ENCODE peak calls at places on chromosomes 12 and 14, in six cellular contexts. L is suprapubic skin, R is dorsolateral prefrontal cortex, I is testis, W is choroid plexus epithelial cell, Z is endothelial cell. A is an unnamed sample.

GRCh38 chr12:19799216-19799615 is 359.9 kb downstream of the AEBP2 start:
- DNase-seq in L (no peak), R (no peak), I (no peak), W (no peak), Z (no peak), A (no peak)

GRCh38 chr12:24960222-24960855 is 11.4 kb upstream of the BCAT1 start:
- DNase-seq in L (no peak), R (peak), I (peak), W (peak), Z (peak), A (peak)

GRCh38 chr14:81990312-81990761 is 456.7 kb upstream of the SEL1L start:
- DNase-seq in L (no peak), R (peak), I (peak), W (peak), Z (peak), A (peak)

GRCh38 chr14:82309199-82309598 is 775.5 kb upstream of the SEL1L start:
- DNase-seq in L (no peak), R (no peak), I (no peak), W (no peak), Z (no peak), A (no peak)

GRCh38 chr12:85057370-85057963 is 21.3 kb downstream of the LRRIQ1 start:
- DNase-seq in L (no peak), R (peak), I (peak), W (peak), Z (peak), A (peak)

GRCh38 chr12:50246873-50247612 is 36.3 kb downstream of the LIMA1 start:
- DNase-seq in L (no peak), R (no peak), I (peak), W (peak), Z (no peak), A (peak)

GRCh38 chr12:81329088-81329487 is 251.2 kb downstream of the ACSS3 start:
- DNase-seq in L (no peak), R (no peak), I (no peak), W (peak), Z (peak), A (no peak)

GRCh38 chr12:55940065-55940732 is 9.2 kb downstream of the DGKA start:
- DNase-seq in L (peak), R (peak), I (peak), W (peak), Z (peak), A (peak)

GRCh38 chr12:79547735-79548347 is 142.9 kb downstream of the PAWR start:
- DNase-seq in L (no peak), R (peak), I (peak), W (peak), Z (peak), A (peak)

GRCh38 chr12:45232771-45233372 is 17.0 kb downstream of the ANO6 start:
- DNase-seq in L (no peak), R (peak), I (no peak), W (peak), Z (no peak), A (no peak)

GRCh38 chr12:48933664-48934311 is 8.5 kb upstream of the FKBP11 start:
- DNase-seq in L (no peak), R (no peak), I (no peak), W (no peak), Z (no peak), A (no peak)

GRCh38 chr14:49861581-49861922 is 9.0 kb upstream of the NEMF start:
- DNase-seq in L (peak), R (peak), I (peak), W (peak), Z (peak), A (peak)

GRCh38 chr12:12408265-12408690 is 51.4 kb downstream of the BORCS5 start:
- DNase-seq in L (no peak), R (no peak), I (no peak), W (no peak), Z (no peak), A (no peak)

GRCh38 chr14:33647385-33647786 is 303.5 kb downstream of the EGLN3 start:
- DNase-seq in L (no peak), R (no peak), I (no peak), W (peak), Z (no peak), A (no peak)

GRCh38 chr14:33657478-33657877 is 293.4 kb downstream of the EGLN3 start:
- DNase-seq in L (no peak), R (no peak), I (no peak), W (peak), Z (no peak), A (no peak)

GRCh38 chr14:33655421-33655820 is 295.5 kb downstream of the EGLN3 start:
- DNase-seq in L (no peak), R (no peak), I (no peak), W (peak), Z (no peak), A (no peak)

GRCh38 chr14:33646692-33647260 is 304.1 kb downstream of the EGLN3 start:
- DNase-seq in L (no peak), R (no peak), I (no peak), W (peak), Z (no peak), A (no peak)

DNA sequence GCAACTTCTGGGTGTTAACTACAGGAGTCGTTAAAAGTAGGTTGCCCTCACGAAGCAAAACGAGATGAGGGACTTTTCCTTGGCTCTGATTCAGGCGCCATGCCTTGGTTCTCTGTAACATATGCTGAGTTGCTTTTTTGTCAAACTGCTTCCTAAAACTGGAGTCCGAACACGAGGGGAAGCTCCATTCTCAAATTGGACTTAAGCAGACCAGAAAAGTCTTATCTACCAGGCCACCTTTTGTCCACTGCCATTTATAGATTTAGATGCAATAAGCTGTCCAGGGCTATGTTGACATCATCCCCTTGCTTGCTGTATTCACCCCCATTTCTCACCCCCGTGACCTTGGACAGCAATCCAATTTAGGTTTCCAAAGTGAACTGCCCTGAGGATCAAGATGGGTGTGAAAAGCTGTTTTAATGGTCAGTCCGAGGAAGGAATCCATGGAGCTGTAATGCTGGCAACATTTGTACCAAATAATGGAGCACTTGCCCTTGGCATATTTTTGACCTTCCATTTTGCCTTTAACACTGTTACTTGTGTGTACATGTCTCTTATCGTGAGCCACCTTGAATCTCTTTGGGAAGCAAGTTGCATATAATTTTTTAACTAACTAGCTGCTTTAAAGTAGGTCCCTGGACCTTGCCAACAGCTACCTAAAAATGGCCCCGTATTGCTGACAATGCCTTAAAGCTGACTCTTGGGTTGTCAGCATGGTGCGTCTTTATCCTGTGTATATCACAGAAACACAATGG is 298.1 kb downstream of the EGLN3 start:
- DNase-seq in L (no peak), R (no peak), I (no peak), W (no peak), Z (no peak), A (no peak)
- TF ChIP-seq CTCF in L (no peak), R (no peak), I (no peak), W (no peak), Z (no peak), A (no peak)

GRCh38 chr14:63167044-63167443 is 37.2 kb upstream of the RHOJ start:
- DNase-seq in L (no peak), R (no peak), I (no peak), W (no peak), Z (no peak), A (no peak)
- TF ChIP-seq CTCF in L (no peak), R (no peak), I (no peak), W (no peak), Z (no peak), A (no peak)

GRCh38 chr14:36950812-36951211 is 221.6 kb downstream of the SLC25A21 start:
- DNase-seq in L (no peak), R (no peak), I (no peak), W (no peak), Z (no peak), A (no peak)
- TF ChIP-seq CTCF in L (no peak), R (no peak), I (no peak), W (no peak), Z (no peak), A (no peak)

DNA sequence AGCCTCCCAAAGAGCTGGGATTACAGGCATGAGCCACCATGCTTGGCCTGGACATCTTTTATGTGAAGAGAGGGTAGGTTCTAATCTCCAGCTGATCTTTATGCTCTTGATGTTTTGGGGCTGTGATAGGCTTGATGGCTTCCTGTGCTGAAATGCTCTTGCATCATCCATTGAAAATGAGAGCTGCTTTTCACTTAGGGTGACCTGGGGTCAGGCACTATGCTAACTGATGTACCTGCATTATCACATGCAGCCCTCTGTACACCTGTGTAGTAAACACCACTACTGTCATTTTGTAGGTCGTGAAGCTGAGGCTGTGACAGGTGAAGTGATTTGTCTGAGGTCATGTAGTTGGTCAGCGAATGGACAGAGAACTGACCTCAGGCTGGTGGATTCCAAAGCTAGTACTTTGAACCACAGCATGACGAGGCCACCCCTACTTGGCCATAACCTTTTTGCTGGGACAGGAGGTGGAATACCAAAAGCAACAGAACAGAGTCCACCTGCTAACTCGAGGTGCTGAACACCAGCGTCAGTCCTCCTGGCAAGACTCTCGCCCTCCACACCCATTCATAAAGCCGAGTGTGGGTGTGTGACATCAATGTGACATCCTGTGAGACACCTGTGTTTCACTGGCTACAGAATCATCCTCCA is 69.1 kb downstream of the C12orf75 start:
- DNase-seq in L (no peak), R (no peak), I (no peak), W (no peak), Z (no peak), A (no peak)
- TF ChIP-seq CTCF in L (no peak), R (no peak), I (no peak), W (no peak), Z (no peak), A (no peak)

GRCh38 chr14:74905595-74906142 is 17.4 kb downstream of the RPS6KL1 start:
- DNase-seq in L (no peak), R (peak), I (peak), W (peak), Z (peak), A (peak)

GRCh38 chr14:74904623-74905503 is 18.2 kb downstream of the RPS6KL1 start:
- DNase-seq in L (no peak), R (no peak), I (peak), W (peak), Z (no peak), A (no peak)

GRCh38 chr14:74908861-74909341 is 14.2 kb downstream of the RPS6KL1 start:
- DNase-seq in L (peak), R (no peak), I (no peak), W (no peak), Z (no peak), A (peak)

GRCh38 chr14:74907744-74908143 is 15.3 kb downstream of the RPS6KL1 start:
- DNase-seq in L (no peak), R (no peak), I (no peak), W (no peak), Z (no peak), A (no peak)

GRCh38 chr14:74906923-74907620 is 16.0 kb downstream of the RPS6KL1 start:
- DNase-seq in L (no peak), R (no peak), I (no peak), W (no peak), Z (no peak), A (no peak)
- TF ChIP-seq CTCF in L (no peak), R (no peak), I (peak), W (peak), Z (peak), A (no peak)

DNA sequence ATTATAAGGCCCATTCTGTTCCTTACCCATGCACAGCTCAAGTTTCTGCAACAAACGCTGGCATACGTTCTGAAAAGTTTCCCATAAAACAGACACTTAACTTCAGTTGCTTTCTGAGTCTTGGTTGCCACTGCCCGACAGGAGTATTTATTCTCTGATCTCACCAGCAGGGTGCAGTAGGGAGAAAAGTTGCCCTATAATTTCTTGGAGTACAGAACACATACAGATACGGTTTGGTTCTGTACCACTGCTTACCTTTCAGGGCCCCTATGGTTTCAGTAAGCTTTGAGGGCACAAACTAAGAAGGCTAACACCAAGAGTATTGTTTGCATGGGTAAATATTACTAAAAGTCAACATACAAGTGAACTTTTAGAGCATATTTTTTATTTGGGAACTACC is 77.9 kb downstream of the SPATA7 start:
- DNase-seq in L (no peak), R (no peak), I (no peak), W (peak), Z (no peak), A (peak)
- TF ChIP-seq CTCF in L (no peak), R (peak), I (peak), W (peak), Z (peak), A (no peak)

GRCh38 chr14:51653096-51653814 is 1.5 kb downstream of the FRMD6 start:
- DNase-seq in L (no peak), R (no peak), I (no peak), W (peak), Z (peak), A (no peak)
- TF ChIP-seq CTCF in L (peak), R (peak), I (peak), W (peak), Z (peak), A (no peak)

DNA sequence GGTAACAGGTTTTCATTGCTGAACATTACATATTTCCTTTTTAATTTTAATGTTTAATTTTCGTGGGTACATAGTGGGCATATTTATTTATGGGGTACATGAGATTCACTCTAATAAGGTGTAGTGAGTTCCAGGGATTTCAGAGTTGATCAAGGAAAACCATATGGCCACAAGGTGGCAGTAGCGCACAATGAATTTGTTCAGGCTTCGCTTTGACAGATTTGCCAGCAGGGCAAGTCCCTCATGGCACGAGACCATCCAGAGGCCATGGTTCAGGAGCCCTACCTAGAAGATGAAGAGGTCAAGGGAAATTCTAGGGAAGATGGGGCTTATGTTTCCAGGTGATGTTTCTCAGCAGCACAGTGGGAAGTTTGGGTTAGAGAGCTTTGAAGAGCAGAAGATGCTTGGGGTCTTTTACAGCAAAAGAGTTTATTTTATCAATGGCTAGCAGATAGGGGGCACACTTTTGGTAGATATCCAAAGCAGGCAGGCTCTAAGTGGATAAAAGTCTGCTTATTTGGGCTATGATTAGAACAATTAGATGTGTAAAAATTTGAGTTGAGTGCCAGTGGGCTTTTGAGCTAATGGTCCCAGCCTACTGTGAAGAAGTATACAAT is 1004.4 kb downstream of the AACS start:
- DNase-seq in L (no peak), R (peak), I (peak), W (peak), Z (peak), A (peak)
- TF ChIP-seq CTCF in L (no peak), R (peak), I (peak), W (peak), Z (peak), A (no peak)